ENCODE peak calls at places on chromosomes 1 and 21, in four cellular contexts. R is NK-92 treated with Interleukin-12 subunit alpha and Interleukin-12 subunit beta, amount 100 ng/mL, for 24 hours; D is ovary; F is sigmoid colon. A is an unnamed sample.

GRCh38 chr1:23555225-23555801 is 4.0 kb downstream of the ID3 start:
- DNase-seq in R (no peak), D (peak), F (no peak), A (peak)

GRCh38 chr1:21005840-21006239 is 170.9 kb downstream of the EIF4G3 start:
- DNase-seq in R (no peak), D (no peak), F (no peak), A (no peak)

GRCh38 chr1:62281922-62282555 is 37.2 kb downstream of the KANK4 start:
- DNase-seq in R (no peak), D (no peak), F (no peak), A (no peak)

GRCh38 chr1:232917053-232917452 is 33.4 kb upstream of the NTPCR start:
- DNase-seq in R (no peak), D (no peak), F (no peak), A (no peak)

GRCh38 chr1:25727819-25728286 is 72.1 kb upstream of the SELENON start:
- DNase-seq in R (no peak), D (peak), F (peak), A (peak)

GRCh38 chr1:156809711-156810366 is 6.8 kb downstream of the SH2D2A start:
- DNase-seq in R (no peak), D (no peak), F (no peak), A (no peak)

GRCh38 chr1:46333300-46334029 is 7.1 kb upstream of the NSUN4 start:
- DNase-seq in R (no peak), D (no peak), F (no peak), A (no peak)

GRCh38 chr1:201270616-201271390 is 12.5 kb upstream of the PKP1 start:
- DNase-seq in R (no peak), D (no peak), F (no peak), A (no peak)

GRCh38 chr1:24803220-24803619 is 58.0 kb downstream of the CLIC4 start:
- DNase-seq in R (no peak), D (no peak), F (no peak), A (no peak)

GRCh38 chr1:81186271-81186670 is 614.5 kb upstream of the ADGRL2 start:
- DNase-seq in R (no peak), D (no peak), F (no peak), A (no peak)

GRCh38 chr1:108211014-108211413 is 10.9 kb upstream of the SLC25A24 start:
- DNase-seq in R (no peak), D (no peak), F (no peak), A (no peak)

GRCh38 chr1:193406901-193407300 is 220.5 kb upstream of the B3GALT2 start:
- DNase-seq in R (no peak), D (no peak), F (no peak), A (no peak)

GRCh38 chr1:229438021-229438420 is 4.1 kb upstream of the ACTA1 start:
- DNase-seq in R (no peak), D (no peak), F (no peak), A (no peak)

GRCh38 chr1:47709302-47710074 is 271.6 kb downstream of the FOXD2 start:
- DNase-seq in R (no peak), D (no peak), F (no peak), A (no peak)

GRCh38 chr1:91575909-91576519 is 75.4 kb downstream of the CDC7 start:
- DNase-seq in R (no peak), D (no peak), F (no peak), A (no peak)

GRCh38 chr1:230243583-230244377 is 176.7 kb downstream of the GALNT2 start:
- DNase-seq in R (no peak), D (no peak), F (no peak), A (no peak)

GRCh38 chr1:36656271-36656670 is 173.6 kb upstream of the CSF3R start:
- DNase-seq in R (no peak), D (no peak), F (no peak), A (no peak)

GRCh38 chr1:161085165-161085564 is 4.2 kb downstream of the NECTIN4 start:
- DNase-seq in R (no peak), D (no peak), F (no peak), A (no peak)

GRCh38 chr1:72435025-72435424 is 152.7 kb upstream of the NEGR1 start:
- DNase-seq in R (no peak), D (no peak), F (no peak), A (no peak)

GRCh38 chr1:28111157-28111556 is 22.7 kb upstream of the EYA3 start:
- DNase-seq in R (no peak), D (no peak), F (no peak), A (no peak)

GRCh38 chr21:28237661-28238060 is 755.0 kb downstream of the LTN1 start:
- DNase-seq in R (no peak), D (no peak), F (no peak), A (peak)

GRCh38 chr1:10027027-10027426 is 5.7 kb upstream of the UBE4B start:
- DNase-seq in R (no peak), D (no peak), F (no peak), A (no peak)

GRCh38 chr1:1120866-1121563 is 5.1 kb upstream of the C1orf159 start:
- DNase-seq in R (no peak), D (no peak), F (peak), A (peak)

GRCh38 chr21:42956824-42957632 is 17.3 kb upstream of the PKNOX1 start:
- DNase-seq in R (peak), D (no peak), F (peak), A (no peak)

GRCh38 chr1:225834417-225835329 is 24.7 kb downstream of the EPHX1 start:
- DNase-seq in R (no peak), D (peak), F (peak), A (peak)

GRCh38 chr1:208928335-208928734 is 655.2 kb upstream of the CAMK1G start:
- DNase-seq in R (no peak), D (no peak), F (no peak), A (no peak)

GRCh38 chr1:29112705-29113406 is 10.8 kb downstream of the TMEM200B start:
- DNase-seq in R (no peak), D (no peak), F (no peak), A (no peak)

GRCh38 chr1:21874778-21875547 is 62.1 kb downstream of the HSPG2 start:
- DNase-seq in R (no peak), D (no peak), F (no peak), A (peak)

GRCh38 chr1:179166663-179167417 is 62.6 kb downstream of the ABL2 start:
- DNase-seq in R (no peak), D (no peak), F (no peak), A (no peak)

GRCh38 chr21:44869860-44870747 is 3.4 kb downstream of the PTTG1IP start:
- DNase-seq in R (no peak), D (peak), F (peak), A (peak)

GRCh38 chr21:42299324-42300044 is 15.7 kb downstream of the TFF3 start:
- DNase-seq in R (no peak), D (no peak), F (no peak), A (peak)

GRCh38 chr1:7175507-7175906 is 390.3 kb downstream of the CAMTA1 start:
- DNase-seq in R (no peak), D (no peak), F (no peak), A (no peak)

GRCh38 chr1:180533571-180533987 is 25.2 kb upstream of the OVAAL start:
- DNase-seq in R (peak), D (peak), F (peak), A (peak)